ENCODE peak calls at places on chromosomes 1 and 21, in seven cellular contexts. N, J, Y, G, D, B and T are unnamed samples.

GRCh38 chr1:6658359-6658758 is 33.7 kb downstream of the THAP3 start:
- DNase-seq in N (no peak), J (no peak), Y (no peak), G (no peak), D (no peak), B (no peak), T (no peak)

GRCh38 chr1:119631433-119632102 is 16.5 kb downstream of the ZNF697 start:
- DNase-seq in N (peak; percentile 17), J (no peak), Y (no peak), G (no peak), D (peak; percentile 96), B (peak; percentile 88), T (no peak)

GRCh38 chr1:228228601-228229074 is 20.8 kb downstream of the OBSCN start:
- DNase-seq in N (no peak), J (no peak), Y (no peak), G (no peak), D (no peak), B (peak; percentile 83), T (no peak)

GRCh38 chr1:12057382-12057781 is 5.7 kb upstream of the TNFRSF8 start:
- DNase-seq in N (no peak), J (no peak), Y (no peak), G (no peak), D (no peak), B (no peak), T (no peak)

GRCh38 chr1:182238421-182238820 is 153.2 kb downstream of the GLUL start:
- DNase-seq in N (no peak), J (no peak), Y (no peak), G (no peak), D (no peak), B (no peak), T (no peak)

GRCh38 chr1:235423214-235423652 is 56.0 kb downstream of the TBCE start:
- DNase-seq in N (no peak), J (no peak), Y (no peak), G (peak; percentile 4), D (no peak), B (no peak), T (no peak)

GRCh38 chr21:37886726-37887309 is 29.4 kb downstream of the KCNJ6 start:
- DNase-seq in N (no peak), J (no peak), Y (no peak), G (no peak), D (no peak), B (no peak), T (no peak)

GRCh38 chr1:202248861-202249260 is 55.3 kb downstream of the LGR6 start:
- DNase-seq in N (no peak), J (no peak), Y (no peak), G (no peak), D (no peak), B (no peak), T (no peak)

GRCh38 chr1:7117599-7118281 is 332.5 kb downstream of the CAMTA1 start:
- DNase-seq in N (no peak), J (peak; percentile 5), Y (peak; percentile 85), G (no peak), D (no peak), B (no peak), T (peak; percentile 72)

GRCh38 chr1:36084502-36085115 is 715 bp downstream of the TEKT2 start:
- DNase-seq in N (no peak), J (no peak), Y (no peak), G (no peak), D (no peak), B (no peak), T (no peak)

GRCh38 chr1:77584884-77585283 is 97.6 kb downstream of the ZZZ3 start:
- DNase-seq in N (no peak), J (no peak), Y (no peak), G (no peak), D (no peak), B (no peak), T (no peak)

GRCh38 chr1:237562247-237562823 is 328.4 kb downstream of the ZP4 start:
- DNase-seq in N (peak; percentile 64), J (no peak), Y (no peak), G (peak; percentile 4), D (peak; percentile 39), B (peak; percentile 61), T (peak; percentile 86)

GRCh38 chr1:116159177-116159576 is 48.0 kb downstream of the MAB21L3 start:
- DNase-seq in N (no peak), J (no peak), Y (no peak), G (no peak), D (no peak), B (no peak), T (no peak)

DNA sequence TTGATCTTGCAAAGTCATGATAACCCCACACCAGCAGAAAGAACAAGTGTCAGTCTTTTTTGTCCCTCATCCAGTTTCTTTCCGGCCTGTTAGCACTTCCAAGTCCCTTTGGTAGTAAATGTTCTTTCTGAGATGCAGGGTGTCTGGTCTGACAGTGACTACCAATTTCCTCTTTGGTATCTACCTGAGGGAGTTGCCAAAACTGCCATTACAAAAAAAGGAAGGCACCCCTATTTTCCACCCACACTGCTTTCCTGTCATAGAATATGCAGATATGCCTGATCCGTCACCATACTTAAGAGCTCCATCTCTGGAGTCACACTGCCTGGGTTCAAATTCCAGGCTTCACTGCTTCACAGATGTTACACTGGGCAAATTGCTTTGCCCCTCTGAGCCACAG is 72.4 kb downstream of the ZNF281 start:
- DNase-seq in N (no peak), J (no peak), Y (no peak), G (no peak), D (no peak), B (no peak), T (no peak)
- H3K9ac ChIP-seq in N (no peak overlapping the region), J (no peak overlapping the region), Y (no peak overlapping the region), G (no peak overlapping the region), D (no peak overlapping the region), B (no peak overlapping the region), T (no peak overlapping the region)

DNA sequence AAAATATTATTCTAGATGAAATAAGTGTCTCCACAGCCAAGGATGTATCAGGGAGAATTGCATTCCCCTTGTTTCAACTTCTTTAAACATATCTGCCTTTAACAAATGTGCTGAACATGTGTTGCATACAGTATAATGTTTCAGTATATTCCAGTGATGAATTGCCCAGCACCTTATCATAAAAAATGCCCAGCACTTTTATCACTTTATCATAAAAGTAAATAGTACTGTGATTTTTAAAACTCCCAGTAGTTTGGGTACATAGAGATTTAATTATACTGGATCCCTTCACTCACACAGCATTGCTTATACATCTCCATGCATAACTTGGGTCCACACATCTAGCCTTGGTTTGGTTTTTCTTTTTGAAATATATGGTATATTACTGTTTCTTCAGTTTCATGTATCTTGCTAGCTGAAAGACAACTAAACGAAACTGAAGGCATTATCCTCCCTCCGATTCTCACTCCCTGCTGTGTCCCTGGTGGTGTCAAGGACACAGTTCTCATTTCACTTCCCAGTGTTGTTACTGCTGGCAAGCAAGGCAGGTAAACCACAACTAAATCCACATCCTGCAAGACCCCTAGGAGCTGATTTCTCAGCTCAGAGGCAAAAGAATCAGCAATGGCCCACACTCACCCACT is 118.2 kb upstream of the SLC44A3 start:
- DNase-seq in N (no peak), J (no peak), Y (no peak), G (no peak), D (no peak), B (no peak), T (no peak)
- TF ChIP-seq YY1 in N (no peak), J (no peak), Y (no peak), G (no peak), D (no peak), B (no peak), T (no peak)

GRCh38 chr1:205303247-205303888 is 18.2 kb downstream of the NUAK2 start:
- DNase-seq in N (no peak), J (no peak), Y (no peak), G (no peak), D (no peak), B (no peak), T (no peak)
- H3K9ac ChIP-seq in N (no peak overlapping the region), J (no peak overlapping the region), Y (no peak overlapping the region), G (no peak overlapping the region), D (no peak overlapping the region), B (no peak overlapping the region), T (peak overlapping the region; percentile 9)

GRCh38 chr1:15414450-15414823 is 4.7 kb downstream of the EFHD2 start:
- DNase-seq in N (no peak), J (no peak), Y (no peak), G (no peak), D (no peak), B (no peak), T (no peak)

GRCh38 chr1:15413563-15414449 is 4.1 kb downstream of the EFHD2 start:
- DNase-seq in N (no peak), J (no peak), Y (no peak), G (no peak), D (no peak), B (no peak), T (no peak)

GRCh38 chr1:15420853-15421465 is 11.3 kb downstream of the EFHD2 start:
- DNase-seq in N (peak; percentile 47), J (no peak), Y (no peak), G (no peak), D (no peak), B (peak; percentile 77), T (no peak)

GRCh38 chr1:15418811-15419515 is 9.3 kb downstream of the EFHD2 start:
- DNase-seq in N (no peak), J (no peak), Y (no peak), G (no peak), D (no peak), B (no peak), T (no peak)

GRCh38 chr1:15417365-15417934 is 7.8 kb downstream of the EFHD2 start:
- DNase-seq in N (peak; percentile 62), J (no peak), Y (no peak), G (no peak), D (peak; percentile 41), B (no peak), T (no peak)
- TF ChIP-seq YY1 in N (no peak), J (no peak), Y (no peak), G (no peak), D (no peak), B (no peak), T (no peak)

GRCh38 chr1:198268784-198269183 is 112.0 kb downstream of the NEK7 start:
- DNase-seq in N (no peak), J (no peak), Y (no peak), G (no peak), D (no peak), B (no peak), T (no peak)
- H3K9ac ChIP-seq in N (no peak overlapping the region), J (no peak overlapping the region), Y (no peak overlapping the region), G (no peak overlapping the region), D (peak overlapping the region; percentile 60), B (no peak overlapping the region), T (no peak overlapping the region)